ENCODE peak calls at places on chromosomes 7 and 10, in four cellular contexts. I is hepatocyte; K is activated T-helper 9 cell treated with anti-CD3 and anti-CD28 coated beads, Interleukin-2, amount 50 U/mL, for 16 hours; V is amygdala. D is an unnamed sample.

GRCh38 chr7:133977409-133978274 is 149.5 kb upstream of the LRGUK start:
- DNase-seq in I (no peak), K (no peak), V (no peak), D (no peak)

GRCh38 chr10:6755891-6756460 is 175.9 kb upstream of the PRKCQ start:
- DNase-seq in I (no peak), K (no peak), V (no peak), D (peak)

GRCh38 chr10:69835875-69836727 is 34.4 kb downstream of the COL13A1 start:
- DNase-seq in I (peak), K (no peak), V (no peak), D (no peak)

GRCh38 chr10:450463-450862 is 239.0 kb downstream of the DIP2C start:
- DNase-seq in I (no peak), K (no peak), V (no peak), D (no peak)

GRCh38 chr7:21923663-21924062 is 22.0 kb downstream of the CDCA7L start:
- DNase-seq in I (no peak), K (no peak), V (no peak), D (no peak)

GRCh38 chr7:44196450-44196872 is 4.3 kb upstream of the YKT6 start:
- DNase-seq in I (peak), K (no peak), V (no peak), D (peak)

GRCh38 chr7:41834805-41835694 is 132.2 kb upstream of the INHBA start:
- DNase-seq in I (no peak), K (no peak), V (peak), D (peak)

GRCh38 chr7:33043875-33044718 is 18.5 kb downstream of the NT5C3A start:
- DNase-seq in I (peak), K (no peak), V (no peak), D (no peak)

D was measured in pons.